ENCODE peak calls at places on chromosome 18, in eight cellular contexts. Q is vagina, I is colonic mucosa, M is cardiac muscle cell, P is upper lobe of left lung, D is lung, T is pancreas, X is kidney. Z is an unnamed sample. For H3K4me1, the result is how much of the 10 kb centered on the place peaks cover.

GRCh38 chr18:74638210-74638609 is 40.5 kb downstream of the ZNF407 start:
- DNase-seq in Q (no peak), I (no peak), M (no peak), P (no peak), D (no peak), T (no peak), X (no peak), Z (no peak)

GRCh38 chr18:30775629-30776028 is 266.9 kb downstream of the DSC3 start:
- DNase-seq in Q (no peak), I (no peak), M (no peak), P (no peak), D (no peak), T (no peak), X (no peak), Z (no peak)

GRCh38 chr18:77207540-77207939 is 42.1 kb upstream of the GALR1 start:
- DNase-seq in Q (no peak), I (peak), M (no peak), P (peak), D (peak), T (peak), X (peak), Z (peak)

GRCh38 chr18:79677221-79677620 is 2.4 kb upstream of the CTDP1 start:
- DNase-seq in Q (peak), I (no peak), M (no peak), P (no peak), D (no peak), T (no peak), X (no peak), Z (no peak)

GRCh38 chr18:34222025-34222395 is 2.7 kb downstream of the NOL4 start:
- DNase-seq in Q (no peak), I (no peak), M (peak), P (no peak), D (no peak), T (no peak), X (no peak), Z (no peak)

GRCh38 chr18:69978743-69979715 is 31.4 kb upstream of the CD226 start:
- DNase-seq in Q (peak), I (no peak), M (no peak), P (no peak), D (no peak), T (no peak), X (no peak), Z (no peak)

GRCh38 chr18:8669571-8669970 is 35.8 kb upstream of the MTCL1 start:
- DNase-seq in Q (no peak), I (no peak), M (no peak), P (no peak), D (no peak), T (no peak), X (no peak), Z (no peak)

GRCh38 chr18:22559414-22560282 is 141.9 kb upstream of the CTAGE1 start:
- DNase-seq in Q (no peak), I (peak), M (peak), P (peak), D (peak), T (peak), X (peak), Z (peak)

GRCh38 chr18:58394046-58394445 is 234.8 kb downstream of the ALPK2 start:
- DNase-seq in Q (no peak), I (no peak), M (no peak), P (no peak), D (no peak), T (no peak), X (no peak), Z (no peak)

GRCh38 chr18:46502444-46502843 is 154.6 kb downstream of the LOXHD1 start:
- DNase-seq in Q (no peak), I (no peak), M (peak), P (no peak), D (no peak), T (no peak), X (no peak), Z (no peak)

GRCh38 chr18:47936975-47937374 is 6.5 kb upstream of the SMAD2 start:
- DNase-seq in Q (no peak), I (no peak), M (no peak), P (no peak), D (no peak), T (no peak), X (no peak), Z (no peak)
- H3K4me1 ChIP-seq in Q (under half), I (under half), M (under half), P (under half), D (under half), T (under half), X (under half), Z (under half)

GRCh38 chr18:10116574-10116973 is 202.8 kb downstream of the VAPA start:
- DNase-seq in Q (no peak), I (no peak), M (no peak), P (no peak), D (no peak), T (no peak), X (no peak), Z (no peak)
- TF ChIP-seq CTCF in Q (no peak), I (no peak), M (no peak), P (no peak), D (no peak), T (no peak), X (no peak), Z (no peak)

GRCh38 chr18:7565677-7566076 is 1.4 kb upstream of the PTPRM start:
- DNase-seq in Q (no peak), I (no peak), M (no peak), P (no peak), D (no peak), T (no peak), X (no peak), Z (no peak)
- H3K27ac ChIP-seq in Q (peak), I (no peak), M (peak), P (peak), D (peak), T (peak), X (no peak), Z (peak)

GRCh38 chr18:3251963-3252277 is 4.3 kb downstream of the MYL12A start:
- DNase-seq in Q (no peak), I (no peak), M (no peak), P (no peak), D (no peak), T (no peak), X (no peak), Z (no peak)

GRCh38 chr18:3254725-3255124 is 7.1 kb downstream of the MYL12A start:
- DNase-seq in Q (no peak), I (peak), M (no peak), P (no peak), D (no peak), T (no peak), X (no peak), Z (no peak)

GRCh38 chr18:3251249-3251962 is 3.8 kb downstream of the MYL12A start:
- DNase-seq in Q (no peak), I (no peak), M (no peak), P (no peak), D (no peak), T (no peak), X (no peak), Z (no peak)

GRCh38 chr18:3250237-3251107 is 2.9 kb downstream of the MYL12A start:
- DNase-seq in Q (no peak), I (peak), M (no peak), P (no peak), D (no peak), T (no peak), X (no peak), Z (no peak)

DNA sequence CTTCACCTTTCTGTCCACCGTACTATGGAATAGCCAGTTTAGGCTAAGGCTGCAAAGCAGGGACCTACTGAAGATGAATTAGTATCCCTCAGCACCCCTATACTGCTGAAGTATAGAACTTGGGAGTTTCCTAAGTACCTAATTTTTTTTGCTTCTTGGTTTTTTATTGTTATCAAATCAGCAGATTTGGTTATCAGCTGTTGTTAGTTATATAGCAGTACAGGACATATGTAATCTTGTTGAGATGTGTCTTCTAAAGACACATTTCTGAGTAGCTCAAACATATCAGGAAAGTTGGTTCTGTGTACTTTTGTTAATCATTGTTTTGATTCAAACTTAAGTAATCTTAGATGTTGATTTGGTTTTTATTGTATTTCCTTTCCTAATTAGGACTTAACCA is 5.2 kb downstream of the MYL12A start:
- DNase-seq in Q (no peak), I (no peak), M (no peak), P (no peak), D (no peak), T (no peak), X (no peak), Z (no peak)
- H3K4me1 ChIP-seq in Q (under half), I (under half), M (under half), P (half or more), D (under half), T (under half), X (under half), Z (half or more)

DNA sequence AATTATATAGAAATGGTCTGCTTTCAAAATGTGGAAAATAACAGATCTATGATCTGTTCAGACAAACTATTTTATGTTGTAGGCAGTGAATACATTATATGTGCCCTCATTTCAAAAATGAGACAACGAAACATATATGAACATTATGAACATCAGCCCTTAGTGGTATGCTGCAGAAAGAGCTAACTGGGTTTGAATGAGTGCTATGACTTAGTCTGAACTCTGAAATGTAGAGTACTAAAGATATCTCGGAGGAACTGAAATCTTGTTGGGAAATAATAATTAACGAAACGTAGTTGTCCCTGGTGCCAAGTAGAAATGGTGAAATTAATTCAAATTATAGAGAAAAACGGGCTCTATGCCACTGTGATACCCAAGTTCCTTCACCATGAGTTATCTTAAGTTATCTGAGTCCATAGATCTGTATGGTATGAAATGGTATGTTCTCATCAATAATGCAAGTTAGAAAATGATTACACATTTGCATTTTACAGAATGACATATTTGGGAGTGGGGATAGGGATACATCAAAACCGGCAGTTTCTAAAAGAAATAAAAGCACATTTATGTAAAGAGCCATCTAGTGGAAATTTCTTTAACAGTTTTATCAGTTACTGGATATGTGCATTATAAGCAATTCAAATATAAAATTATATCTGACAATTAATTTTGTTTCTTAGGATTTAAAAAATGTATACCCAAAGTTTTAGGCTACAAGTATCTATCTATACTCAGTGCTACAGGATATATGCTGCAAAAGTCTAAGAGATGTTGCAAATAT is 26.7 kb downstream of the STARD6 start:
- DNase-seq in Q (no peak), I (no peak), M (no peak), P (no peak), D (no peak), T (no peak), X (no peak), Z (no peak)
- TF ChIP-seq CTCF in Q (no peak), I (no peak), M (peak), P (no peak), D (no peak), T (no peak), X (no peak), Z (no peak)

DNA sequence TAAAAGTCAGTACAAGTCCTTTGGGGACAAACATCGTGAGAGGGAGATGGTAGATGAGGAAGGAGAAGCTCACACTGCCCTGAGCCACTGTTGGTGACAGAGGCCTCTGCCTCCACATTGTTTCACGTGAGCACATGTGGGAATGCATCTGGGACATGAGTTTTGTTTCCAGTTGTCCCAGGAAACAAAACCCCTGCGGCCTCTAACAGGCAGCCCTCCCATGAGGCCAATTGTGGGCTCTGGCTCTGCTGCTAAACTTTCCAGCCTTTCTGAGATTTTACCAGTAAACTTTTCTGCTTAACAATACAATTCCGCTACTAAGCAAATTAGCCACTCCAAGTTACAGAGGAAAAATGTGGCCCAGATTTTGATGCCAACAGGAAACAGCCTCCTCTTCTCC is 23.5 kb upstream of the LRRC30 start:
- DNase-seq in Q (no peak), I (no peak), M (no peak), P (no peak), D (no peak), T (no peak), X (no peak), Z (no peak)
- H3K27ac ChIP-seq in Q (no peak), I (no peak), M (no peak), P (no peak), D (no peak), T (no peak), X (no peak), Z (no peak)